ENCODE peak calls at places on chromosomes 4 and X, in nine cellular contexts. F, Y, W, M, I, D, O, E and P are unnamed samples.

GRCh38 chrX:50691820-50692219 is 122.2 kb downstream of the SHROOM4 start:
- DNase-seq in F (no peak), Y (peak; percentile 18), W (no peak), M (peak; percentile 27), I (no peak), D (peak; percentile 48), O (no peak), E (peak; percentile 23), P (no peak)

GRCh38 chr4:152485726-152486276 is 50.1 kb downstream of the FBXW7 start:
- DNase-seq in F (no peak), Y (peak; percentile 16), W (no peak), M (no peak), I (no peak), D (peak; percentile 94), O (no peak), E (peak; percentile 9), P (no peak)

GRCh38 chr4:60194214-60194613 is 1005.9 kb upstream of the ADGRL3 start:
- DNase-seq in F (no peak), Y (no peak), W (no peak), M (no peak), I (no peak), D (no peak), O (no peak), E (no peak), P (no peak)

GRCh38 chrX:12013220-12013619 is 125.1 kb upstream of the FRMPD4 start:
- DNase-seq in F (no peak), Y (no peak), W (no peak), M (no peak), I (no peak), D (peak; percentile 70), O (no peak), E (no peak), P (no peak)

GRCh38 chr4:143512978-143513313 is 556 bp upstream of the SMARCA5 start:
- DNase-seq in F (no peak), Y (peak; percentile 39), W (no peak), M (no peak), I (no peak), D (no peak), O (no peak), E (no peak), P (no peak)

GRCh38 chrX:21678059-21678458 is 19.9 kb upstream of the KLHL34 start:
- DNase-seq in F (no peak), Y (no peak), W (no peak), M (no peak), I (no peak), D (no peak), O (no peak), E (no peak), P (no peak)

GRCh38 chrX:34631826-34632225 is 25.3 kb downstream of the TMEM47 start:
- DNase-seq in F (no peak), Y (no peak), W (no peak), M (no peak), I (no peak), D (peak; percentile 30), O (no peak), E (no peak), P (no peak)

GRCh38 chr4:97349468-97350186 is 793.6 kb downstream of the STPG2 start:
- DNase-seq in F (no peak), Y (no peak), W (no peak), M (no peak), I (no peak), D (no peak), O (no peak), E (no peak), P (no peak)

GRCh38 chr4:119286377-119287002 is 35.4 kb downstream of the FABP2 start:
- DNase-seq in F (no peak), Y (no peak), W (peak; percentile 29), M (peak; percentile 47), I (no peak), D (peak; percentile 83), O (no peak), E (no peak), P (peak; percentile 54)

GRCh38 chr4:11218692-11219091 is 210.0 kb downstream of the HS3ST1 start:
- DNase-seq in F (no peak), Y (no peak), W (no peak), M (peak; percentile 24), I (no peak), D (no peak), O (no peak), E (no peak), P (no peak)

GRCh38 chr4:93501946-93502345 is 326.6 kb upstream of the ATOH1 start:
- DNase-seq in F (no peak), Y (no peak), W (no peak), M (no peak), I (no peak), D (peak; percentile 46), O (no peak), E (no peak), P (no peak)

GRCh38 chrX:38868941-38869378 is 67.7 kb downstream of the MID1IP1 start:
- DNase-seq in F (no peak), Y (no peak), W (no peak), M (no peak), I (no peak), D (peak; percentile 75), O (no peak), E (no peak), P (no peak)

GRCh38 chr4:288891-289290 is 16.4 kb downstream of the ZNF732 start:
- DNase-seq in F (no peak), Y (no peak), W (no peak), M (no peak), I (no peak), D (no peak), O (no peak), E (no peak), P (no peak)

GRCh38 chrX:47529548-47529947 is 31.5 kb upstream of the ARAF start:
- DNase-seq in F (no peak), Y (no peak), W (no peak), M (no peak), I (no peak), D (no peak), O (no peak), E (no peak), P (no peak)

GRCh38 chr4:28890949-28891348 is 1829.2 kb upstream of the PCDH7 start:
- DNase-seq in F (no peak), Y (no peak), W (no peak), M (no peak), I (no peak), D (no peak), O (no peak), E (no peak), P (no peak)

GRCh38 chr4:141702472-141703182 is 66.2 kb downstream of the IL15 start:
- DNase-seq in F (no peak), Y (no peak), W (no peak), M (peak; percentile 3), I (no peak), D (peak; percentile 49), O (no peak), E (no peak), P (peak; percentile 34)

GRCh38 chr4:6857009-6857882 is 52.4 kb upstream of the TBC1D14 start:
- DNase-seq in F (no peak), Y (no peak), W (no peak), M (no peak), I (no peak), D (no peak), O (no peak), E (no peak), P (no peak)
- TF ChIP-seq POLR2A in F (no peak), Y (no peak), W (no peak), M (no peak), I (no peak), D (no peak), O (no peak), E (no peak), P (no peak)

GRCh38 chr4:8505229-8505628 is 64.7 kb downstream of the TRMT44 start:
- DNase-seq in F (no peak), Y (no peak), W (no peak), M (no peak), I (no peak), D (no peak), O (no peak), E (no peak), P (no peak)
- H3K4me1 ChIP-seq in F (peaks cover 62% of the 10 kb centered on the region), Y (no peaks in the 10 kb centered on the region), W (peaks cover 6% of the 10 kb centered on the region), M (peaks cover 4% of the 10 kb centered on the region), I (peaks cover 23% of the 10 kb centered on the region), D (peaks cover 17% of the 10 kb centered on the region), O (no peaks in the 10 kb centered on the region), E (peaks cover 39% of the 10 kb centered on the region), P (peaks cover 34% of the 10 kb centered on the region)

DNA sequence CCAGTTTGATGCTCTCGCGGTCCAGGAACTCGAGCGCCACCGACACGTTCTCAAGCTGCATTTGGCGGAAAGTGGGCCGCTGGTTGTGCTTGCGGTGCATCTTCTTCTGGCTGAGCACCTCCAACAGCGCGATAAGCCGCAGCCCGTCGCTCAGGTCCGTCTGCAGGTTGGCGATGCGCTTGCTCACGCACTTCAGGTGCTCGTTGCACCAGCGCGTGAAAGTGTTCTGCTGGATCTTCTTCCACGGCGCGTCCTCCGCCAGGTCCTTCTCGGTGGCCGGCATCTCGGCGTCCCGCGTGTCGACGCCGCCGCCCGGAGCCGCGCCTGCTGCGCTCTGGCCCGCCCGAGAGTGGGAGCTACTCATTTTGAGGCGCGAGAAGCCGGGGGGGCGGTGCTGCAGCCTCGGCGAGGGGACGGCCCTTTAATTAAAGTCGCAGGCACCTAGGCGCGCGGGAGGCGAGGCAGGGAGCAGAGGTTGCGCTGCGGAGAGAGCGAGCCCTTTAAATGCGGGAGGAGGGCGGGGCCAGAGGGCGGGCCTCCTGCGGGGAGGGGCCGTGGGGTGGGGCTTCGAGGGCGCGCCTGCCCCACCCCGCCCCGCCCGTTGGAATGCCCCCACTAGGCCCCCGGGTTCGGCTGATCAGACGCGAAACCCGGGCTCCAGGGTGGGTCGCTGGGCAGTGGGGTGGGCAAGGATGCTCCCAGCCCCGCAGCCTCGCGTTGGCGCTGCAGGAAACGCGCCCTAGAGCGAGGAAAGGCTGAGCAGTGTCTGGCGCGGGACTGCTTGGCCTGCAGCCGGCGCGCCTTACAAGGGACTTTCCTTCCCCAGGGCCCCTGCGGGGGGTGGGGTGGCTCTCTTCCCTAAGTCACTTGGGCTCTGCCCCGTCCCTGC is 3.3 kb downstream of the FLNA start:
- DNase-seq in F (peak; percentile 92), Y (peak; percentile 70), W (peak; percentile 95), M (peak; percentile 76), I (peak; percentile 95), D (peak; percentile 89), O (peak; percentile 92), E (peak; percentile 88), P (peak; percentile 96)
- TF ChIP-seq CTCF in F (no peak), Y (no peak), W (no peak), M (no peak), I (no peak), D (no peak), O (no peak), E (no peak), P (no peak)

GRCh38 chr4:6988016-6988715 is 55.0 kb upstream of the TADA2B start:
- DNase-seq in F (no peak), Y (no peak), W (no peak), M (no peak), I (no peak), D (no peak), O (no peak), E (no peak), P (no peak)

GRCh38 chr4:6984611-6985115 is 58.5 kb upstream of the TADA2B start:
- DNase-seq in F (no peak), Y (no peak), W (no peak), M (no peak), I (no peak), D (no peak), O (no peak), E (no peak), P (no peak)

GRCh38 chr4:6986067-6986780 is 56.9 kb upstream of the TADA2B start:
- DNase-seq in F (peak; percentile 49), Y (no peak), W (peak; percentile 51), M (no peak), I (no peak), D (peak; percentile 84), O (no peak), E (peak; percentile 46), P (peak; percentile 72)

GRCh38 chr4:6987566-6987920 is 55.6 kb upstream of the TADA2B start:
- DNase-seq in F (no peak), Y (no peak), W (no peak), M (no peak), I (no peak), D (peak; percentile 37), O (no peak), E (no peak), P (no peak)

GRCh38 chr4:6986781-6987565 is 56.2 kb upstream of the TADA2B start:
- DNase-seq in F (peak; percentile 92), Y (peak; percentile 70), W (peak; percentile 94), M (peak; percentile 71), I (peak; percentile 96), D (peak; percentile 90), O (peak; percentile 97), E (peak; percentile 95), P (peak; percentile 96)
- TF ChIP-seq POLR2A in F (peak; percentile 87), Y (peak; percentile 5), W (peak; percentile 78), M (no peak), I (no peak), D (no peak), O (peak; percentile 55), E (peak; percentile 83), P (peak; percentile 54)